ENCODE peak calls at places on chromosomes 3 and 15, in five cellular contexts. N is GM23248, U is GM23338, M is neural progenitor cell, P is hepatocyte. E is an unnamed sample.

GRCh38 chr15:70437882-70438331 is 325.5 kb downstream of the UACA start:
- DNase-seq in N (peak), U (no peak), M (peak), P (no peak), E (peak)

GRCh38 chr3:160136421-160136820 is 88.8 kb upstream of the C3orf80 start:
- DNase-seq in N (no peak), U (no peak), M (no peak), P (no peak), E (no peak)

GRCh38 chr3:49397470-49397869 is 14.3 kb downstream of the RHOA start:
- DNase-seq in N (no peak), U (peak), M (peak), P (peak), E (no peak)

GRCh38 chr15:39801641-39802309 is 19.1 kb upstream of the FSIP1 start:
- DNase-seq in N (peak), U (peak), M (peak), P (peak), E (peak)

GRCh38 chr3:69763458-69763857 is 24.2 kb downstream of the MITF start:
- DNase-seq in N (no peak), U (no peak), M (no peak), P (no peak), E (no peak)

GRCh38 chr3:67044955-67045354 is 46.8 kb downstream of the KBTBD8 start:
- DNase-seq in N (peak), U (peak), M (peak), P (no peak), E (no peak)

GRCh38 chr3:44414517-44415090 is 62.9 kb downstream of the ZNF445 start:
- DNase-seq in N (no peak), U (no peak), M (no peak), P (no peak), E (no peak)

GRCh38 chr3:29282431-29283296 is 1.8 kb downstream of the RBMS3 start:
- DNase-seq in N (peak), U (no peak), M (peak), P (peak), E (peak)

GRCh38 chr3:186411994-186412393 is 50.0 kb upstream of the DGKG start:
- DNase-seq in N (no peak), U (no peak), M (no peak), P (no peak), E (peak)

GRCh38 chr3:11238057-11238456 is 34.1 kb upstream of the ATG7 start:
- DNase-seq in N (peak), U (no peak), M (no peak), P (peak), E (peak)

GRCh38 chr3:182837855-182838454 is 44.7 kb downstream of the ATP11B start:
- DNase-seq in N (peak), U (peak), M (peak), P (peak), E (peak)

GRCh38 chr15:52010633-52011595 is 8.1 kb upstream of the MAPK6 start:
- DNase-seq in N (peak), U (no peak), M (no peak), P (no peak), E (peak)

DNA sequence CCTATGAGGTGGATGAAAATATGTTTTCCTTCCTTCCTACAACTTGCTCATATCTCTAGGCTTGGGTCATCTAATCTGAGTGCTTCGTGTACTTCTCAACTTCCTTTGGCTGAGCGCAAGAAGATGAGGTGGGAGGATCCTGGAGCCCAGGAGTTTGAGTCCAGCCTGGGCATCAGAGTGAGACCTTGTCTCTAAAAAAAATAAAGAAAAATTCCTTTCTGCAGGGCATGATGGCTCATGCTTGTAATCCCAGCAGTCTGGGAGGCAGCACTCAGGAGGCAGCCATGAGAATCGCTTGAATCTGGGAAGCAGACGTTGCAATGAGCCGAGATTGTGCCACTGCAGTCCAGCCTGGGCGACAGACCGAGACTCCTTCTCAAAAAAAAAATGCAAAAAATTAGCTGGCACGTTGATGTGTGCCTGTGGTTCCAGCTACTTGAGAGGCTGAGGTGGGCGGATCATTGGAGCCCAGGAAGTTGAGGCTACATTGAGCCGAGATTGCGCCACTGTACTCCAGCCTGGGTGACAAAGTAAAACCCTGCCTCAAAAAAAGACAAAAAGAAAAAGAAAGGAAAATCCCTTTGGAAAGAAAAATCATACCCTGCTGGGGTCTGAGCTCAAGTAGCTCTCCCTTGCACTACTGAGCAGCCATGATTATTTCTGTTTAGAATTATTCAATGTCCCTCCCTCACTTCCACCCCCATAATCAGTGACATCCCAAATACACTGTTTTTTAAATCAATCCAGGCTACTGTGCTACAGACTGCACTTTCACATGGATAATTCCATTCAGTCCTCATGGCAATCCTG is 28.0 kb upstream of the RAB11A start:
- DNase-seq in N (peak), U (no peak), M (peak), P (no peak), E (no peak)
- TF ChIP-seq EZH2phosphoT487 in N (no peak), U (no peak), M (no peak), P (no peak), E (no peak)

DNA sequence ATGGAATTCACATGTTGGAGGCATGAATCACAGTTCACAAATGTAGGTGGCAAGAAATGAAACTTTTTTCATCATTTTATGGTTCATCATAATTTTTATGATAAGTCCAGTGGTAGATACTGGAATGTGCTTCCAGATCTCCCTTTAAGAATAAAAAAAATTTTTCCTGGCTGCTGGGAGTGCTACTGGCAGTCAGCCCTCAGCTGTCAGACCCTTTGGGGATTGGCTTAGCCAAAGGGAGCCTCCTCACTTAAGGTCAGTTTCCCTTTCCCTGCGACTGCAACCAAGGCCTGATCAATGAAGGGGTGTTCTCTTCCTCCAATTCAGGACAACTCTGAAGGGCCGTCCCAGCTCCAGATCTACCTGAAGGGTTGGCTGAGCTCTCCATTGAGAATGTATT is 20.7 kb upstream of the LYZL4 start:
- DNase-seq in N (no peak), U (no peak), M (no peak), P (no peak), E (no peak)
- TF ChIP-seq EZH2phosphoT487 in N (no peak), U (no peak), M (no peak), P (no peak), E (no peak)

GRCh38 chr3:149678365-149678948 is 20.6 kb upstream of the WWTR1 start:
- DNase-seq in N (no peak), U (no peak), M (no peak), P (no peak), E (peak)
- TF ChIP-seq EZH2phosphoT487 in N (no peak), U (no peak), M (no peak), P (no peak), E (no peak)

DNA sequence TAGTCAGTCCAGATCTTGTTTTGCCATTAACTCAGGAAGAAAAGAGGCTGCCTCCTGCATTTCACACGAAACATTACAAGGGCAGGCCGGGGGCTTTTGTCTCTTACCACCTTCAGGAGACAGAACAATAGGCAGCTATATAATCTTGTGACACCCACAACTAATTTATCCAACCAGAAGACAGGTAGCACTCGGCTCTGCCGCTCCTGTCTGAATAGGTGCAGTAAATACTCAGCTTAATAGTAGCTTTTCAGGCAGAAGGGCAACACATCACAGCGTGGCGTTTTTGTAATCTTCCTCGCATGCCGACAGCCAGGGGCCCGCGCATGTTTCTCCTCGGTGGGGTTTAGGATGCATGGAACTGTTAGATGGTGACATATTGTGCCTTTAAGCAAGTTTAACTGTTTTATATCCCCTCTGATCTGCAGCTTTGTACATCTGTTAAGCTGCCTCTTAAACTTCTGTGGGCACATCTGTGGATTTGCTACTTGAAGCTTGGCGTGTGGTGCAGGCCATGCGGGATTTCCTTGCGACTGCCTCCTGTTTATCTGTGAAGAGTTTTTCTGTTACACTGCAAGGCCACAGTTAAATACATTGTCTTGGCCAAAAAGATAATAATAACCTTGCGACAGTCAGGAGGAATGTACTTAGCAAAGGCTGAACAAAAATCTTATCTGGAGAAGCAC is 123.2 kb upstream of the BNIP2 start:
- DNase-seq in N (no peak), U (peak), M (no peak), P (no peak), E (no peak)
- TF ChIP-seq EZH2phosphoT487 in N (no peak), U (no peak), M (no peak), P (no peak), E (no peak)